ENCODE peak calls at places on chromosome 18, in ten cellular contexts. One of them, this sample, is unnamed.

GRCh38 chr18:62543021-62543420 is 20.2 kb downstream of the ZCCHC2 start:
- DNase-seq in heart right ventricle: no peak
- DNase-seq in psoas muscle: no peak
- DNase-seq in OCI-LY7: no peak
- DNase-seq in kidney epithelial cell: no peak
- DNase-seq in esophagus squamous epithelium: no peak
- DNase-seq in adrenal gland: no peak
- DNase-seq in LNCaP clone FGC: no peak
- DNase-seq in lower lobe of right lung: no peak
- DNase-seq in cardiac fibroblast: no peak
- DNase-seq in this sample: no peak

GRCh38 chr18:56662502-56662901 is 11.3 kb downstream of the WDR7 start:
- DNase-seq in heart right ventricle: no peak
- DNase-seq in psoas muscle: no peak
- DNase-seq in OCI-LY7: no peak
- DNase-seq in kidney epithelial cell: no peak
- DNase-seq in esophagus squamous epithelium: no peak
- DNase-seq in adrenal gland: no peak
- DNase-seq in LNCaP clone FGC: no peak
- DNase-seq in lower lobe of right lung: no peak
- DNase-seq in cardiac fibroblast: no peak
- DNase-seq in this sample: no peak

GRCh38 chr18:41378628-41379027 is 576.4 kb upstream of the PIK3C3 start:
- DNase-seq in heart right ventricle: no peak
- DNase-seq in psoas muscle: no peak
- DNase-seq in OCI-LY7: no peak
- DNase-seq in kidney epithelial cell: no peak
- DNase-seq in esophagus squamous epithelium: no peak
- DNase-seq in adrenal gland: no peak
- DNase-seq in LNCaP clone FGC: peak
- DNase-seq in lower lobe of right lung: no peak
- DNase-seq in cardiac fibroblast: peak
- DNase-seq in this sample: no peak

GRCh38 chr18:8396244-8396643 is 213.0 kb upstream of the RAB12 start:
- DNase-seq in heart right ventricle: no peak
- DNase-seq in psoas muscle: no peak
- DNase-seq in OCI-LY7: no peak
- DNase-seq in kidney epithelial cell: no peak
- DNase-seq in esophagus squamous epithelium: no peak
- DNase-seq in adrenal gland: no peak
- DNase-seq in LNCaP clone FGC: no peak
- DNase-seq in lower lobe of right lung: no peak
- DNase-seq in cardiac fibroblast: no peak
- DNase-seq in this sample: no peak

GRCh38 chr18:75896865-75897264 is 469.4 kb upstream of the SMIM21 start:
- DNase-seq in heart right ventricle: no peak
- DNase-seq in psoas muscle: no peak
- DNase-seq in OCI-LY7: no peak
- DNase-seq in kidney epithelial cell: no peak
- DNase-seq in esophagus squamous epithelium: no peak
- DNase-seq in adrenal gland: no peak
- DNase-seq in LNCaP clone FGC: peak
- DNase-seq in lower lobe of right lung: no peak
- DNase-seq in cardiac fibroblast: no peak
- DNase-seq in this sample: no peak

GRCh38 chr18:27887287-27887686 is 289.6 kb downstream of the CDH2 start:
- DNase-seq in heart right ventricle: no peak
- DNase-seq in psoas muscle: no peak
- DNase-seq in OCI-LY7: no peak
- DNase-seq in kidney epithelial cell: no peak
- DNase-seq in esophagus squamous epithelium: no peak
- DNase-seq in adrenal gland: no peak
- DNase-seq in LNCaP clone FGC: no peak
- DNase-seq in lower lobe of right lung: no peak
- DNase-seq in cardiac fibroblast: no peak
- DNase-seq in this sample: no peak

GRCh38 chr18:74478876-74479275 is 17.3 kb upstream of the CNDP2 start:
- DNase-seq in heart right ventricle: no peak
- DNase-seq in psoas muscle: no peak
- DNase-seq in OCI-LY7: no peak
- DNase-seq in kidney epithelial cell: no peak
- DNase-seq in esophagus squamous epithelium: no peak
- DNase-seq in adrenal gland: no peak
- DNase-seq in LNCaP clone FGC: no peak
- DNase-seq in lower lobe of right lung: no peak
- DNase-seq in cardiac fibroblast: no peak
- DNase-seq in this sample: no peak

GRCh38 chr18:21314721-21315120 is 72.7 kb downstream of the GREB1L start:
- DNase-seq in heart right ventricle: no peak
- DNase-seq in psoas muscle: no peak
- DNase-seq in OCI-LY7: no peak
- DNase-seq in kidney epithelial cell: no peak
- DNase-seq in esophagus squamous epithelium: no peak
- DNase-seq in adrenal gland: no peak
- DNase-seq in LNCaP clone FGC: no peak
- DNase-seq in lower lobe of right lung: no peak
- DNase-seq in cardiac fibroblast: no peak
- DNase-seq in this sample: no peak

GRCh38 chr18:10064267-10064666 is 150.5 kb downstream of the VAPA start:
- DNase-seq in heart right ventricle: peak
- DNase-seq in psoas muscle: no peak
- DNase-seq in OCI-LY7: no peak
- DNase-seq in kidney epithelial cell: no peak
- DNase-seq in esophagus squamous epithelium: no peak
- DNase-seq in adrenal gland: no peak
- DNase-seq in LNCaP clone FGC: no peak
- DNase-seq in lower lobe of right lung: no peak
- DNase-seq in cardiac fibroblast: no peak
- DNase-seq in this sample: no peak

GRCh38 chr18:40293311-40293710 is 1661.7 kb upstream of the PIK3C3 start:
- DNase-seq in heart right ventricle: no peak
- DNase-seq in psoas muscle: no peak
- DNase-seq in OCI-LY7: no peak
- DNase-seq in kidney epithelial cell: no peak
- DNase-seq in esophagus squamous epithelium: no peak
- DNase-seq in adrenal gland: no peak
- DNase-seq in LNCaP clone FGC: no peak
- DNase-seq in lower lobe of right lung: no peak
- DNase-seq in cardiac fibroblast: peak
- DNase-seq in this sample: no peak
- TF ChIP-seq CTCF in heart right ventricle: peak
- TF ChIP-seq CTCF in psoas muscle: no peak
- TF ChIP-seq CTCF in OCI-LY7: peak
- TF ChIP-seq CTCF in kidney epithelial cell: peak
- TF ChIP-seq CTCF in esophagus squamous epithelium: no peak
- TF ChIP-seq CTCF in adrenal gland: no peak
- TF ChIP-seq CTCF in LNCaP clone FGC: peak
- TF ChIP-seq CTCF in lower lobe of right lung: peak
- TF ChIP-seq CTCF in cardiac fibroblast: peak
- TF ChIP-seq CTCF in this sample: no peak

DNA sequence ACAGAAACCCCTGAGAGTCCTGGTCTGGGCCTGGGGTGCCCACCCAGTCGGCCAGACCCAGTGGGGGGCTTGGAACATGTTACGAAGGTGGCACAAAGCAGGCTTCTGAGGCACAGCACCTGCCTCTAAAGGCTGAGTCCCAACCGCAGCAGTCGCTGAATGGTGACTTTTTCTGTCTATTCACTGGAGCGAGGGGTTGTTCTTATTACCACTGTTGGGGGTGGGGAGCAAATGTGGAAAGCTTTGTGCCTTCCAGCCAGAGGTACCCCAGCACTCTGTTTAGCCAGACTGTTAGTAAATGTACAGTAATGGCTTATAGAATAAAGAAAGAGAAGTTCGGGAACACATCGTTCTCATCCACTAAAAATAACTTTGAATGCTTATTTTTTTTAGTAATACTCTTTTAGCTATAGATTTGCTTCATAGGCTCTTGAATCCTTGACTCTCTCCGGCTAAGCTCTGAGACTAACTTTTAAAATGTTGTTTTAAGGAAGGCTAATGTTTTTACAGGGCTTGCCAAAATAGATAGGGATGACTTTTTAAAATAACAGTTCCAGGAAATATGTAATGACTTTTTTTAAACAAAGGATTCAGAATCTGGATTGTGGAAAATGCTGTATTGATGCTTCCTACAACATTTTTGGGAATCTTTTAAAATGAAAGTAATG is 23.4 kb upstream of the PTPN2 start:
- DNase-seq in heart right ventricle: no peak
- DNase-seq in psoas muscle: no peak
- DNase-seq in OCI-LY7: no peak
- DNase-seq in kidney epithelial cell: no peak
- DNase-seq in esophagus squamous epithelium: no peak
- DNase-seq in adrenal gland: no peak
- DNase-seq in LNCaP clone FGC: no peak
- DNase-seq in lower lobe of right lung: no peak
- DNase-seq in cardiac fibroblast: peak
- DNase-seq in this sample: no peak
- H3K4me3 ChIP-seq in heart right ventricle: no peak
- H3K4me3 ChIP-seq in psoas muscle: no peak
- H3K4me3 ChIP-seq in OCI-LY7: no peak
- H3K4me3 ChIP-seq in kidney epithelial cell: no peak
- H3K4me3 ChIP-seq in esophagus squamous epithelium: no peak
- H3K4me3 ChIP-seq in adrenal gland: no peak
- H3K4me3 ChIP-seq in LNCaP clone FGC: no peak
- H3K4me3 ChIP-seq in lower lobe of right lung: no peak
- H3K4me3 ChIP-seq in cardiac fibroblast: peak
- H3K4me3 ChIP-seq in this sample: no peak

GRCh38 chr18:34153711-34154110 is 71.0 kb downstream of the NOL4 start:
- DNase-seq in heart right ventricle: no peak
- DNase-seq in psoas muscle: no peak
- DNase-seq in OCI-LY7: peak
- DNase-seq in kidney epithelial cell: no peak
- DNase-seq in esophagus squamous epithelium: no peak
- DNase-seq in adrenal gland: no peak
- DNase-seq in LNCaP clone FGC: no peak
- DNase-seq in lower lobe of right lung: no peak
- DNase-seq in cardiac fibroblast: peak
- DNase-seq in this sample: peak

GRCh38 chr18:34159691-34160185 is 65.0 kb downstream of the NOL4 start:
- DNase-seq in heart right ventricle: no peak
- DNase-seq in psoas muscle: no peak
- DNase-seq in OCI-LY7: no peak
- DNase-seq in kidney epithelial cell: no peak
- DNase-seq in esophagus squamous epithelium: no peak
- DNase-seq in adrenal gland: no peak
- DNase-seq in LNCaP clone FGC: no peak
- DNase-seq in lower lobe of right lung: no peak
- DNase-seq in cardiac fibroblast: no peak
- DNase-seq in this sample: no peak

GRCh38 chr18:34158881-34159690 is 65.6 kb downstream of the NOL4 start:
- DNase-seq in heart right ventricle: peak
- DNase-seq in psoas muscle: peak
- DNase-seq in OCI-LY7: no peak
- DNase-seq in kidney epithelial cell: no peak
- DNase-seq in esophagus squamous epithelium: no peak
- DNase-seq in adrenal gland: peak
- DNase-seq in LNCaP clone FGC: no peak
- DNase-seq in lower lobe of right lung: peak
- DNase-seq in cardiac fibroblast: peak
- DNase-seq in this sample: peak
- TF ChIP-seq CTCF in heart right ventricle: peak
- TF ChIP-seq CTCF in psoas muscle: peak
- TF ChIP-seq CTCF in OCI-LY7: no peak
- TF ChIP-seq CTCF in kidney epithelial cell: peak
- TF ChIP-seq CTCF in esophagus squamous epithelium: no peak
- TF ChIP-seq CTCF in adrenal gland: no peak
- TF ChIP-seq CTCF in LNCaP clone FGC: peak
- TF ChIP-seq CTCF in lower lobe of right lung: no peak
- TF ChIP-seq CTCF in cardiac fibroblast: no peak
- TF ChIP-seq CTCF in this sample: peak

GRCh38 chr18:22709288-22710060 is 223.7 kb upstream of the RBBP8 start:
- DNase-seq in heart right ventricle: no peak
- DNase-seq in psoas muscle: no peak
- DNase-seq in OCI-LY7: no peak
- DNase-seq in kidney epithelial cell: peak
- DNase-seq in esophagus squamous epithelium: no peak
- DNase-seq in adrenal gland: peak
- DNase-seq in LNCaP clone FGC: no peak
- DNase-seq in lower lobe of right lung: no peak
- DNase-seq in cardiac fibroblast: peak
- DNase-seq in this sample: no peak

GRCh38 chr18:22713511-22713910 is 219.6 kb upstream of the RBBP8 start:
- DNase-seq in heart right ventricle: no peak
- DNase-seq in psoas muscle: no peak
- DNase-seq in OCI-LY7: no peak
- DNase-seq in kidney epithelial cell: no peak
- DNase-seq in esophagus squamous epithelium: no peak
- DNase-seq in adrenal gland: no peak
- DNase-seq in LNCaP clone FGC: no peak
- DNase-seq in lower lobe of right lung: no peak
- DNase-seq in cardiac fibroblast: peak
- DNase-seq in this sample: no peak

GRCh38 chr18:22711381-22711717 is 221.8 kb upstream of the RBBP8 start:
- DNase-seq in heart right ventricle: no peak
- DNase-seq in psoas muscle: no peak
- DNase-seq in OCI-LY7: no peak
- DNase-seq in kidney epithelial cell: peak
- DNase-seq in esophagus squamous epithelium: no peak
- DNase-seq in adrenal gland: no peak
- DNase-seq in LNCaP clone FGC: no peak
- DNase-seq in lower lobe of right lung: no peak
- DNase-seq in cardiac fibroblast: no peak
- DNase-seq in this sample: no peak

GRCh38 chr18:22705328-22705727 is 227.8 kb upstream of the RBBP8 start:
- DNase-seq in heart right ventricle: no peak
- DNase-seq in psoas muscle: no peak
- DNase-seq in OCI-LY7: no peak
- DNase-seq in kidney epithelial cell: no peak
- DNase-seq in esophagus squamous epithelium: no peak
- DNase-seq in adrenal gland: no peak
- DNase-seq in LNCaP clone FGC: no peak
- DNase-seq in lower lobe of right lung: no peak
- DNase-seq in cardiac fibroblast: peak
- DNase-seq in this sample: no peak

DNA sequence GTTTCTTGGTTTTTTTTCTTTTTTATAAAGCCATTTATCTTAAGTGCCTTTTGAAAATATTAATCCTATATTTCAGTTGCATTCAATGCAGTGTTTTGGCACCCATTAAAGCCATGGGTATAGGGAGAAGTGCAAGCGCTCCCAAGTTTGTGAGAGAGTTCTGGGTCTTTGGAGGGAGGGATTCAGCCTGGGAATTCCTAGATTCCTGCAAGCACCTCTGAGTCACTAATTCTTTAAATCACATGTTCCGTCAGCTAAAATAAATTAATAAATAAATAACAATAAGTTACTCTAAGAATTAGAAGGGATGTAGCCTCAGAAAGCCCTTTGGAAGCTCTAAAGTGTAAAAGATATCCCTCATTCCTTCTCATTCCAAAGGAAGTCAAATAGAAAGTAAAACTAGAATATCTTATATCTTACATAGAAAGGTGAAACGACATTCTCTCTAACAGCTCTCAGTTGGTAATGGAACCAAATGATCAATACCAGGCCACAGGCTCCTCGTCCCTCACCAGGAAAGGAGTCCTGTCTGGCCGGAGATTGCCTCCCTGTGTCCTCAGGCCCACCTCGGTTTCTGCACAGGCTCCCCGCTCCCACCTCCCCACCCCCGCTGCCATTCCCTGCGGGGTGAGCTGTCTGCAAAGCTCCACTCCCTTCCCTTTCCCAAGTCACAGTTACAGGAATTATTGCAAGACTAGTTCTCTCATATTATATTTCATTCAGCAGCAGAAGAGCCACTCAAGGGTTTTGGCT is 222.3 kb upstream of the RBBP8 start:
- DNase-seq in heart right ventricle: peak
- DNase-seq in psoas muscle: no peak
- DNase-seq in OCI-LY7: no peak
- DNase-seq in kidney epithelial cell: no peak
- DNase-seq in esophagus squamous epithelium: no peak
- DNase-seq in adrenal gland: peak
- DNase-seq in LNCaP clone FGC: no peak
- DNase-seq in lower lobe of right lung: no peak
- DNase-seq in cardiac fibroblast: peak
- DNase-seq in this sample: no peak
- H3K4me3 ChIP-seq in heart right ventricle: peak
- H3K4me3 ChIP-seq in psoas muscle: peak
- H3K4me3 ChIP-seq in OCI-LY7: no peak
- H3K4me3 ChIP-seq in kidney epithelial cell: peak
- H3K4me3 ChIP-seq in esophagus squamous epithelium: peak
- H3K4me3 ChIP-seq in adrenal gland: no peak
- H3K4me3 ChIP-seq in LNCaP clone FGC: no peak
- H3K4me3 ChIP-seq in lower lobe of right lung: peak
- H3K4me3 ChIP-seq in cardiac fibroblast: peak
- H3K4me3 ChIP-seq in this sample: no peak

This sample was measured in GM12865.